ENCODE peak calls at places on chromosome 16, in five cellular contexts. One of them, this sample, is unnamed.

GRCh38 chr16:21645261-21645721 is 7.1 kb downstream of the IGSF6 start:
- DNase-seq in kidney epithelial cell: no peak
- DNase-seq in lung: no peak
- DNase-seq in OCI-LY7: peak; percentile 86
- DNase-seq in Peyer's patch: peak; percentile 40
- DNase-seq in this sample: no peak

GRCh38 chr16:71837150-71837549 is 8.6 kb upstream of the ATXN1L start:
- DNase-seq in kidney epithelial cell: no peak
- DNase-seq in lung: no peak
- DNase-seq in OCI-LY7: no peak
- DNase-seq in Peyer's patch: no peak
- DNase-seq in this sample: no peak

GRCh38 chr16:52251495-52251894 is 295.4 kb downstream of the TOX3 start:
- DNase-seq in kidney epithelial cell: no peak
- DNase-seq in lung: no peak
- DNase-seq in OCI-LY7: no peak
- DNase-seq in Peyer's patch: no peak
- DNase-seq in this sample: no peak

GRCh38 chr16:81318711-81319110 is 3.9 kb downstream of the GAN start:
- DNase-seq in kidney epithelial cell: no peak
- DNase-seq in lung: no peak
- DNase-seq in OCI-LY7: no peak
- DNase-seq in Peyer's patch: no peak
- DNase-seq in this sample: no peak

GRCh38 chr16:57388359-57389086 is 16.0 kb upstream of the CCL17 start:
- DNase-seq in kidney epithelial cell: no peak
- DNase-seq in lung: no peak
- DNase-seq in OCI-LY7: no peak
- DNase-seq in Peyer's patch: no peak
- DNase-seq in this sample: no peak

GRCh38 chr16:51556694-51557327 is 405.7 kb upstream of the SALL1 start:
- DNase-seq in kidney epithelial cell: peak; percentile 71
- DNase-seq in lung: no peak
- DNase-seq in OCI-LY7: no peak
- DNase-seq in Peyer's patch: no peak
- DNase-seq in this sample: no peak

GRCh38 chr16:82732461-82732860 is 105.7 kb downstream of the CDH13 start:
- DNase-seq in kidney epithelial cell: no peak
- DNase-seq in lung: no peak
- DNase-seq in OCI-LY7: no peak
- DNase-seq in Peyer's patch: no peak
- DNase-seq in this sample: no peak

GRCh38 chr16:30369091-30369937 is 980 bp downstream of the TBC1D10B start:
- DNase-seq in kidney epithelial cell: no peak
- DNase-seq in lung: no peak
- DNase-seq in OCI-LY7: no peak
- DNase-seq in Peyer's patch: no peak
- DNase-seq in this sample: peak; percentile 48

GRCh38 chr16:70428178-70428998 is 10.5 kb downstream of the ST3GAL2 start:
- DNase-seq in kidney epithelial cell: peak; percentile 84
- DNase-seq in lung: peak; percentile 92
- DNase-seq in OCI-LY7: peak; percentile 67
- DNase-seq in Peyer's patch: peak; percentile 65
- DNase-seq in this sample: peak; percentile 98

GRCh38 chr16:85330694-85331188 is 218.5 kb upstream of the CIBAR2 start:
- DNase-seq in kidney epithelial cell: peak; percentile 61
- DNase-seq in lung: no peak
- DNase-seq in OCI-LY7: peak; percentile 87
- DNase-seq in Peyer's patch: no peak
- DNase-seq in this sample: peak; percentile 59

GRCh38 chr16:1378087-1378803 is 26.5 kb downstream of the GNPTG start:
- DNase-seq in kidney epithelial cell: no peak
- DNase-seq in lung: no peak
- DNase-seq in OCI-LY7: no peak
- DNase-seq in Peyer's patch: no peak
- DNase-seq in this sample: no peak

GRCh38 chr16:53809088-53809951 is 105.4 kb downstream of the FTO start:
- DNase-seq in kidney epithelial cell: no peak
- DNase-seq in lung: no peak
- DNase-seq in OCI-LY7: no peak
- DNase-seq in Peyer's patch: no peak
- DNase-seq in this sample: no peak

DNA sequence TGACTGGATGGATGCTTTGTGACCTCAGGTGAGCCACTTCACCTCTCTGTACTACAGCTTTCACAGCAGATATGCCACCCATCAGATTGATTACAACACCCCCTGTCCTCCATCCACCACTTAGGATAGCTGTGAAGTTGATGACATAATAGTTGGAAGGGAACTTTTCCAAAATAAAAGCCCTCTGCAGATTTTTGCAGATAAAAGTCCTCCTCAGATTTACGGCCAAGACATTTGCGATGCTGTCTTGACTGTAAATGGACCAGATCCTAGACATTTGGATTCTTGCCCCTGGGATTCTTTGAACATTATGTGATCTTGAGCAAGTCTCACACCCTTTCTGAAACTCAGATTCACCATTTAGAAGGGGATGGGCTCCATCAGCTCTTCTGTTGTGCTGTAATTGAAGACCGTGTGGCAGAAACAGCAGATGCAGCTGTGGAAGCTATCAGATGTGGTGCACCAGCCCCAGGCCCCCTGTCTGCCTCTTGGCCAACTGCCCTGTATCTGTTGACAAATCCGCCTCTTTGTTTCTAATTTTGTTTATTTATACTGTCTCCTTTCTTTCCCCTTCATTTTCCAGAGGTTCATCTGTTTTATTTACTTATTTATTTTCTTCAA is 153.9 kb upstream of the CACNG3 start:
- DNase-seq in kidney epithelial cell: no peak
- DNase-seq in lung: no peak
- DNase-seq in OCI-LY7: no peak
- DNase-seq in Peyer's patch: no peak
- DNase-seq in this sample: no peak
- TF ChIP-seq CTCF in kidney epithelial cell: no peak
- TF ChIP-seq CTCF in lung: no peak
- TF ChIP-seq CTCF in OCI-LY7: no peak
- TF ChIP-seq CTCF in Peyer's patch: no peak
- TF ChIP-seq CTCF in this sample: no peak

DNA sequence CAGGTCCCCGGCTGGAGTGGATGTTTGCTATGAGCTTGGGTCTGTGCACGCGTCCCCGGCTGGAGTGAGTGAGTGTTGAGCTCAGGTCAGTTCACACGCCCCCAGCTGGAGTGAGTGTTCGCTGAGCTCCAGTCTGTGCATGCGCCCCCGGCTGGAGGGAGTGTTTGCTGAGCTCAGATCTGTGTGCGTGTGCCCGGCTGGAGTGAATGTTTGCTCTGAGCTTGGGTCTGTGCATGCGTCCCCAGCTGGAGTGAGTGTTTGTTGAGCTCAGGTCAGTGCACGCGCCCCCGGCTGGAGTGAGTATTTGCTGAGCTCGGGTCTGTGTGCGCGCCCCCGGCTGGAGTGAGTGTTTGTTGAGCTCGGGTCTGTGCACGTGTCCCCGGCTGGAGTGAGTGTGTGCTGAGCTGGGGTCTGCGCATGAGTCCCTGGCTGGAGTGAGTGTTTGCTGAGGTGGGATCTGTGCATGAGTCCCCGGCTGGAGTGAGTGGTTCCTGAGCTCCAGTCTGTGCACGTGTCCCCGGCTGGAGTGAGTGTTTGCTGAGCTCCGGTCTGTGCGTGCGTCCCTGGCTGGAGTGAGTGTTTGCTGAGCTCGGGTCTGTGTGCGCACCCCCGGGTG is 284.2 kb downstream of the SNX29 start:
- DNase-seq in kidney epithelial cell: no peak
- DNase-seq in lung: no peak
- DNase-seq in OCI-LY7: peak; percentile 77
- DNase-seq in Peyer's patch: no peak
- DNase-seq in this sample: no peak
- TF ChIP-seq CTCF in kidney epithelial cell: no peak
- TF ChIP-seq CTCF in lung: no peak
- TF ChIP-seq CTCF in OCI-LY7: peak; percentile 76
- TF ChIP-seq CTCF in Peyer's patch: no peak
- TF ChIP-seq CTCF in this sample: no peak

GRCh38 chr16:62876133-62876532 is 839.9 kb upstream of the CDH8 start:
- DNase-seq in kidney epithelial cell: no peak
- DNase-seq in lung: no peak
- DNase-seq in OCI-LY7: no peak
- DNase-seq in Peyer's patch: no peak
- DNase-seq in this sample: no peak

GRCh38 chr16:62869837-62870236 is 833.6 kb upstream of the CDH8 start:
- DNase-seq in kidney epithelial cell: no peak
- DNase-seq in lung: no peak
- DNase-seq in OCI-LY7: no peak
- DNase-seq in Peyer's patch: no peak
- DNase-seq in this sample: no peak

GRCh38 chr16:62872339-62872738 is 836.1 kb upstream of the CDH8 start:
- DNase-seq in kidney epithelial cell: no peak
- DNase-seq in lung: no peak
- DNase-seq in OCI-LY7: no peak
- DNase-seq in Peyer's patch: no peak
- DNase-seq in this sample: no peak

GRCh38 chr16:62870554-62870953 is 834.3 kb upstream of the CDH8 start:
- DNase-seq in kidney epithelial cell: no peak
- DNase-seq in lung: no peak
- DNase-seq in OCI-LY7: no peak
- DNase-seq in Peyer's patch: no peak
- DNase-seq in this sample: no peak
- TF ChIP-seq CTCF in kidney epithelial cell: no peak
- TF ChIP-seq CTCF in lung: no peak
- TF ChIP-seq CTCF in OCI-LY7: peak; percentile 34
- TF ChIP-seq CTCF in Peyer's patch: no peak
- TF ChIP-seq CTCF in this sample: no peak

GRCh38 chr16:23505942-23506605 is 4.2 kb downstream of the GGA2 start:
- DNase-seq in kidney epithelial cell: no peak
- DNase-seq in lung: no peak
- DNase-seq in OCI-LY7: peak; percentile 53
- DNase-seq in Peyer's patch: no peak
- DNase-seq in this sample: no peak
- TF ChIP-seq CTCF in kidney epithelial cell: peak; percentile 7
- TF ChIP-seq CTCF in lung: no peak
- TF ChIP-seq CTCF in OCI-LY7: peak; percentile 65
- TF ChIP-seq CTCF in Peyer's patch: no peak
- TF ChIP-seq CTCF in this sample: no peak

DNA sequence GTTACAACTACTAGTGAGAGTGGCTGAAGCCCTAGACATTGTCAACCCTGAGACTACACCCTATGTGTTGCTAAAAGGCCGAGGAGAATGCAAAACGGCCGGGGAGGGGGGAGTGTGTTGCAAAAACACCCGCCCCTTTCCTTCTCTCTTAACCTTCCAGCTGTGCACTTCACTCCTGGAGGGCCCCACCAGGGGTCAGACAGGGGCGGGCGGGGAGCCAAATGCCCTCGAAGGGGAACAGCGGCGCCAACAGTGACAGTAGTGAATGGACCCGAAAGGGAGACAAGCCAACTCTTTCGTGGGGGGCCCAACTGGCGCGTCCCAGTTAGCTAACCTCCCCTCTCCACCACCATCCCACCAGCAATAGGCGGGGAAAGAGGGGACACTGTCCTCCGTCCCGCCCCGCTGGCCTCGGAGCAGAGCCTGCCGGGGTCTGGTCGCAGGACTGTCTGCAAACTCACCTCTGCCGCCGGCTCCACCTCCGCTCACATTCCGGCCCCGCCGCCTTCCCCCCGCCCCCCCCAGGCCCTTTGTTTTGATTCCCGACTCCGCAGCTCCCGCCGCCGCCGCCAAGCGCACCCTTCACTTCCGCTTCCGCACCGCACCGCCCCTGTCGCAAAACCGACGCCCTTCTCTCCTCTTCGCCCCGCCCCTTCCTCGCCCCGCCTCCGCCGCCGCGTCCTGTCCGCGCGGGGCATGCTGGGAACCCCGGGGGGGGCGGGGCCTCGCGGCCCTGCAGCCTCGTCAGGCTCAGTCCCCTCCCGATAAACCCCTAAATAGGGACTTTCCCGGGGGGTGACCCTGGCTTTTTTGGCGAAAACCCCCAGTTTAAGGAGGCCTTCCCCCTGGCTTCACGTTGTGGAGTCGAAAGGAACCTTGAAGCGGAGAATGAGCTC is at the start of gene MARF1:
- DNase-seq in kidney epithelial cell: no peak
- DNase-seq in lung: peak; percentile 98
- DNase-seq in OCI-LY7: peak; percentile 96
- DNase-seq in Peyer's patch: peak; percentile 99
- DNase-seq in this sample: peak; percentile 99
- TF ChIP-seq CTCF in kidney epithelial cell: peak; percentile 60
- TF ChIP-seq CTCF in lung: no peak
- TF ChIP-seq CTCF in OCI-LY7: peak; percentile 77
- TF ChIP-seq CTCF in Peyer's patch: peak; percentile 46
- TF ChIP-seq CTCF in this sample: no peak

DNA sequence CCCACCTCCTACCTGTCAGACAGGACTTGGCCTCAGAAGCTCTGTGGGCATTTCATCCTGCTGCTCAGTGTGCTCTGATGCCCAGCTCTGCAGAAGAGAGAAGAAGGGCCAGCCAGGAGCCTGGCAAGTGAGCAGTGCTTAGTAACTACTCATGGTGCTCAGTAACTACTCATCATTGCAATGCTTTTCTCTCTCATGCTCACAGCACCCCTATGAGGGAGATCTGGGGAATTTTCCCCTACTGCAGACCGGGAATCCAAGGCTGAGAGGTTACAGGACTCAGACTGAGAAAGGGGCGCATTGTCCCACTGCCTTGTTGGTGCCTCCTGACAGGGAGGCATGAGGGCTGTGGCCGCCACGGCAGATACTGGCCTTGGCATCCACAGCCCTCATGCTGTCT is 261.1 kb downstream of the C16orf95 start:
- DNase-seq in kidney epithelial cell: no peak
- DNase-seq in lung: no peak
- DNase-seq in OCI-LY7: no peak
- DNase-seq in Peyer's patch: no peak
- DNase-seq in this sample: no peak
- TF ChIP-seq CTCF in kidney epithelial cell: peak; percentile 27
- TF ChIP-seq CTCF in lung: no peak
- TF ChIP-seq CTCF in OCI-LY7: no peak
- TF ChIP-seq CTCF in Peyer's patch: no peak
- TF ChIP-seq CTCF in this sample: no peak

DNA sequence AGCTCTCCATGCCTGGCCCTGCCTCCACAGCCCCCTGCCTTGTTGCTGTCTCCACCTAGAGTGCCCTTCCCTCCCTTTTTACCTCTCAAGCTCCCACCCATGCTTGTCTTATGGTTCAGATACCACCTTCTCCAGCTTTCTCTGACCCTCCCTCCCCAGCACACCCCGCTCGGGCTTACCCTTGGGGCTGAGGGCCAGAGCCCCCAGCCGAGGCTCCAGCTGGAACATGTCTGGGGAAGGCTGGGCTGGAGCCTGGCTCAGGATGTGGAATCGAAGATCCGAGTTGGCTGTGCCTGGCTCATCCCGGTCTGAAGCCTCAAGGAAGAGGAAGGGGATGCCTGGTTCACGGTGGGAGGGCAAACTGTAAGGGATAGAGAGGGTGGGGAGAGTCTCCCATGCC is 3.6 kb downstream of the CDH16 start:
- DNase-seq in kidney epithelial cell: no peak
- DNase-seq in lung: no peak
- DNase-seq in OCI-LY7: no peak
- DNase-seq in Peyer's patch: no peak
- DNase-seq in this sample: peak; percentile 44
- TF ChIP-seq CTCF in kidney epithelial cell: no peak
- TF ChIP-seq CTCF in lung: no peak
- TF ChIP-seq CTCF in OCI-LY7: no peak
- TF ChIP-seq CTCF in Peyer's patch: no peak
- TF ChIP-seq CTCF in this sample: no peak

This sample was measured in pancreas.